ENCODE peak calls at places on chromosomes 3 and 15, in ten cellular contexts. One of them, this sample, is unnamed.

GRCh38 chr15:57861805-57862586 is 155.5 kb downstream of the POLR2M start:
- DNase-seq in AML-193: no peak
- DNase-seq in A673: peak; percentile 31
- DNase-seq in AG04450: peak; percentile 10
- DNase-seq in WTC11: no peak
- DNase-seq in ELR: peak; percentile 83
- DNase-seq in cerebellar cortex: no peak
- DNase-seq in AG09309: peak; percentile 51
- DNase-seq in H9: no peak
- DNase-seq in Caco-2: no peak
- DNase-seq in this sample: no peak

GRCh38 chr15:101053261-101053660 is 134.1 kb downstream of the LRRK1 start:
- DNase-seq in WTC11: no peak
- DNase-seq in ELR: no peak
- DNase-seq in cerebellar cortex: no peak
- DNase-seq in AML-193: no peak
- DNase-seq in H9: no peak
- DNase-seq in AG04450: no peak
- DNase-seq in A673: no peak
- DNase-seq in AG09309: no peak
- DNase-seq in Caco-2: no peak
- DNase-seq in this sample: no peak

GRCh38 chr3:32414527-32415202 is 23.0 kb downstream of the CMTM7 start:
- DNase-seq in Caco-2: no peak
- DNase-seq in A673: no peak
- DNase-seq in AG09309: no peak
- DNase-seq in AG04450: no peak
- DNase-seq in cerebellar cortex: no peak
- DNase-seq in AML-193: no peak
- DNase-seq in ELR: peak; percentile 84
- DNase-seq in H9: no peak
- DNase-seq in WTC11: no peak
- DNase-seq in this sample: no peak

GRCh38 chr3:177752841-177753240 is 555.6 kb upstream of the TBL1XR1 start:
- DNase-seq in AG04450: no peak
- DNase-seq in Caco-2: no peak
- DNase-seq in A673: no peak
- DNase-seq in AG09309: no peak
- DNase-seq in cerebellar cortex: no peak
- DNase-seq in H9: no peak
- DNase-seq in WTC11: no peak
- DNase-seq in AML-193: no peak
- DNase-seq in ELR: no peak
- DNase-seq in this sample: no peak

GRCh38 chr15:60476713-60477112 is 2.2 kb downstream of the ICE2 start:
- DNase-seq in H9: no peak
- DNase-seq in AG09309: peak; percentile 18
- DNase-seq in A673: no peak
- DNase-seq in AML-193: no peak
- DNase-seq in Caco-2: no peak
- DNase-seq in AG04450: no peak
- DNase-seq in WTC11: no peak
- DNase-seq in ELR: peak; percentile 17
- DNase-seq in cerebellar cortex: no peak
- DNase-seq in this sample: no peak

GRCh38 chr15:74784854-74785715 is 3.2 kb downstream of the CSK start:
- DNase-seq in WTC11: no peak
- DNase-seq in AML-193: no peak
- DNase-seq in AG04450: no peak
- DNase-seq in ELR: no peak
- DNase-seq in cerebellar cortex: no peak
- DNase-seq in H9: no peak
- DNase-seq in Caco-2: no peak
- DNase-seq in AG09309: no peak
- DNase-seq in A673: no peak
- DNase-seq in this sample: no peak

GRCh38 chr3:128238100-128238459 is 84.8 kb downstream of the EEFSEC start:
- DNase-seq in A673: no peak
- DNase-seq in AML-193: no peak
- DNase-seq in WTC11: no peak
- DNase-seq in ELR: no peak
- DNase-seq in AG09309: no peak
- DNase-seq in cerebellar cortex: no peak
- DNase-seq in H9: no peak
- DNase-seq in Caco-2: no peak
- DNase-seq in AG04450: no peak
- DNase-seq in this sample: no peak

GRCh38 chr3:35674451-35675109 is 35.3 kb downstream of the ARPP21 start:
- DNase-seq in cerebellar cortex: no peak
- DNase-seq in A673: no peak
- DNase-seq in AML-193: no peak
- DNase-seq in AG09309: no peak
- DNase-seq in H9: no peak
- DNase-seq in AG04450: no peak
- DNase-seq in WTC11: no peak
- DNase-seq in Caco-2: no peak
- DNase-seq in ELR: no peak
- DNase-seq in this sample: no peak

This sample was measured in SJSA1.